ENCODE peak calls at places on chromosomes 11 and 22, in ten cellular contexts. B, T, Q, C, F, Z, Y, L, H and R are unnamed samples.

GRCh38 chr11:88320149-88320559 is 17.4 kb downstream of the CTSC start:
- DNase-seq in B (no peak), L (no peak), C (peak; percentile 76), F (no peak), T (peak; percentile 62), Y (no peak), H (no peak), Q (no peak), Z (no peak), R (peak; percentile 74)

GRCh38 chr22:12601870-12602779 is 2925.9 kb upstream of the OR11H1 start:
- DNase-seq in B (no peak), T (peak; percentile 3), Z (no peak), Q (no peak), H (no peak), L (no peak), Y (no peak), F (peak; percentile 63), C (no peak), R (no peak)

GRCh38 chr22:44003776-44004460 is 20.2 kb upstream of the PARVB start:
- DNase-seq in B (no peak), C (no peak), F (no peak), H (peak; percentile 67), Z (peak; percentile 70), Y (no peak), Q (no peak), T (no peak), L (no peak), R (no peak)

GRCh38 chr11:2752204-2752772 is 52.5 kb upstream of the KCNQ1OT1 start:
- DNase-seq in Y (no peak), B (peak; percentile 10), F (peak; percentile 10), Q (no peak), T (no peak), H (no peak), Z (no peak), L (no peak), C (no peak), R (peak; percentile 47)

GRCh38 chr11:28701760-28702449 is 593.7 kb downstream of the METTL15 start:
- DNase-seq in Z (no peak), B (no peak), Y (peak; percentile 6), F (no peak), T (no peak), H (no peak), C (peak; percentile 16), L (no peak), Q (no peak), R (no peak)

GRCh38 chr11:16154715-16155396 is 201.5 kb downstream of the SOX6 start:
- DNase-seq in Y (no peak), L (no peak), H (peak; percentile 63), C (no peak), Q (no peak), T (no peak), F (no peak), B (no peak), Z (no peak), R (no peak)

GRCh38 chr11:67126986-67127385 is 7.9 kb downstream of the KDM2A start:
- DNase-seq in T (no peak), Z (no peak), B (no peak), L (no peak), Y (no peak), Q (no peak), C (no peak), H (no peak), F (no peak), R (no peak)

GRCh38 chr22:30336752-30337460 is 10.2 kb upstream of the TBC1D10A start:
- DNase-seq in L (peak; percentile 58), F (no peak), Q (no peak), C (no peak), Y (no peak), H (no peak), B (no peak), Z (no peak), T (no peak), R (peak; percentile 37)

GRCh38 chr11:47508595-47509555 is 44.1 kb downstream of the CELF1 start:
- DNase-seq in F (no peak), H (peak; percentile 76), C (no peak), L (no peak), Z (no peak), Y (no peak), T (no peak), Q (no peak), B (no peak), R (peak; percentile 60)

GRCh38 chr11:57162179-57162898 is 19.4 kb upstream of the LRRC55 start:
- DNase-seq in Y (no peak), F (no peak), Z (no peak), L (no peak), H (no peak), B (no peak), T (no peak), C (no peak), Q (no peak), R (no peak)

GRCh38 chr11:108752297-108752751 is 87.5 kb downstream of the DDX10 start:
- DNase-seq in H (no peak), T (no peak), C (peak; percentile 16), B (no peak), Q (no peak), Y (no peak), F (no peak), Z (no peak), L (no peak), R (peak; percentile 19)

GRCh38 chr22:49368221-49368975 is 459.3 kb downstream of the BRD1 start:
- DNase-seq in Z (no peak), F (peak; percentile 52), T (no peak), H (no peak), Q (no peak), L (no peak), C (no peak), B (no peak), Y (no peak), R (peak; percentile 79)

GRCh38 chr11:85930879-85931366 is 75.7 kb downstream of the CCDC83 start:
- DNase-seq in B (no peak), Z (no peak), L (no peak), Y (peak; percentile 95), T (no peak), Q (peak; percentile 8), C (no peak), H (no peak), F (no peak), R (no peak)

GRCh38 chr11:446886-447285 is 3.2 kb upstream of the PTDSS2 start:
- DNase-seq in L (no peak), Y (no peak), Q (peak; percentile 48), T (no peak), Z (no peak), H (no peak), C (no peak), B (no peak), F (no peak), R (peak; percentile 47)

GRCh38 chr22:44128961-44129613 is 51.6 kb upstream of the PARVG start:
- DNase-seq in T (no peak), F (peak; percentile 52), Z (no peak), L (no peak), B (no peak), C (no peak), Q (no peak), H (no peak), Y (no peak), R (no peak)

GRCh38 chr11:119366690-119367620 is 14.5 kb downstream of the USP2 start:
- DNase-seq in C (no peak), B (no peak), Z (no peak), F (no peak), T (no peak), L (peak; percentile 21), Y (no peak), H (no peak), Q (no peak), R (no peak)

GRCh38 chr11:114343020-114343419 is 46.8 kb downstream of the NNMT start:
- DNase-seq in Z (no peak), B (no peak), F (no peak), C (no peak), H (no peak), L (no peak), T (no peak), Q (no peak), Y (no peak), R (no peak)

GRCh38 chr22:50191041-50191740 is 5.5 kb downstream of the TRABD start:
- DNase-seq in T (no peak), C (no peak), Y (no peak), Z (no peak), H (no peak), B (peak; percentile 69), L (no peak), Q (no peak), F (no peak), R (no peak)

GRCh38 chr11:103234974-103235373 is 125.7 kb downstream of the DYNC2H1 start:
- DNase-seq in B (no peak), L (no peak), F (no peak), T (peak; percentile 25), Q (no peak), H (peak; percentile 8), C (peak; percentile 83), Z (no peak), Y (no peak), R (peak; percentile 21)

GRCh38 chr11:67466962-67467771 is 1.9 kb downstream of the TMEM134 start:
- DNase-seq in C (no peak), F (no peak), L (no peak), T (no peak), Q (peak; percentile 19), Z (no peak), B (no peak), H (no peak), Y (no peak), R (peak; percentile 80)

GRCh38 chr11:121048464-121049233 is 24.7 kb downstream of the TBCEL start:
- DNase-seq in B (no peak), C (peak; percentile 57), T (no peak), Z (no peak), F (no peak), H (peak; percentile 20), L (no peak), Q (no peak), Y (no peak), R (peak; percentile 70)

GRCh38 chr11:134125507-134125906 is 56.6 kb downstream of the JAM3 start:
- DNase-seq in C (no peak), T (no peak), Z (no peak), H (no peak), L (no peak), B (no peak), F (no peak), Q (no peak), Y (no peak), R (peak; percentile 67)

GRCh38 chr22:42632096-42632495 is 8.3 kb downstream of the ATP5MGL start:
- DNase-seq in L (no peak), H (no peak), Q (no peak), Y (no peak), Z (peak; percentile 58), F (no peak), T (peak; percentile 38), C (peak; percentile 65), B (no peak), R (peak; percentile 79)

GRCh38 chr11:68784653-68785052 is 33.3 kb upstream of the TESMIN start:
- DNase-seq in C (no peak), Q (no peak), L (no peak), T (no peak), H (no peak), Y (no peak), F (no peak), B (no peak), Z (no peak), R (peak; percentile 21)

GRCh38 chr11:106706355-106706754 is 311.9 kb downstream of the GUCY1A2 start:
- DNase-seq in F (no peak), Z (no peak), H (no peak), Q (no peak), L (no peak), Y (no peak), C (peak; percentile 82), B (no peak), T (peak; percentile 5), R (no peak)

GRCh38 chr22:37746366-37747089 is 49.7 kb downstream of the TRIOBP start:
- DNase-seq in F (no peak), T (no peak), L (no peak), C (peak; percentile 64), Y (no peak), Q (no peak), Z (no peak), B (peak; percentile 73), H (peak; percentile 62), R (no peak)

GRCh38 chr11:27375370-27375769 is 12.4 kb upstream of the CCDC34 start:
- DNase-seq in C (no peak), T (no peak), L (no peak), Y (no peak), H (no peak), Q (no peak), F (no peak), B (no peak), Z (no peak), R (no peak)

GRCh38 chr11:64232182-64233018 is 2.0 kb upstream of the VEGFB start:
- DNase-seq in C (no peak), H (no peak), L (no peak), Z (no peak), Q (no peak), F (no peak), B (no peak), T (no peak), Y (no peak), R (no peak)